ENCODE peak calls at places on chromosomes 5 and 9, in six cellular contexts. One of them, this sample, is unnamed.

GRCh38 chr5:20224046-20224445 is 236.0 kb upstream of the CDH18 start:
- DNase-seq in breast epithelium: no peak
- DNase-seq in uterus: no peak
- DNase-seq in fibroblast of lung: no peak
- DNase-seq in GM23248: no peak
- DNase-seq in psoas muscle: no peak
- DNase-seq in this sample: no peak

GRCh38 chr9:5518937-5519319 is 8.6 kb downstream of the PDCD1LG2 start:
- DNase-seq in GM23248: no peak
- DNase-seq in breast epithelium: no peak
- DNase-seq in uterus: no peak
- DNase-seq in fibroblast of lung: no peak
- DNase-seq in psoas muscle: no peak
- DNase-seq in this sample: no peak

GRCh38 chr5:105885266-105885665 is 1785.5 kb downstream of the EFNA5 start:
- DNase-seq in uterus: no peak
- DNase-seq in fibroblast of lung: no peak
- DNase-seq in GM23248: peak; percentile 24
- DNase-seq in psoas muscle: no peak
- DNase-seq in breast epithelium: no peak
- DNase-seq in this sample: no peak

GRCh38 chr5:62720036-62720441 is 141.4 kb downstream of the LRRC70 start:
- DNase-seq in fibroblast of lung: peak; percentile 2
- DNase-seq in GM23248: peak; percentile 55
- DNase-seq in psoas muscle: no peak
- DNase-seq in uterus: no peak
- DNase-seq in breast epithelium: no peak
- DNase-seq in this sample: no peak

GRCh38 chr9:89450213-89450612 is 47.7 kb downstream of the SEMA4D start:
- DNase-seq in breast epithelium: no peak
- DNase-seq in uterus: no peak
- DNase-seq in GM23248: no peak
- DNase-seq in fibroblast of lung: no peak
- DNase-seq in psoas muscle: no peak
- DNase-seq in this sample: no peak

GRCh38 chr9:106892632-106893031 is 29.7 kb downstream of the ZNF462 start:
- DNase-seq in uterus: peak; percentile 60
- DNase-seq in psoas muscle: peak; percentile 77
- DNase-seq in breast epithelium: peak; percentile 93
- DNase-seq in GM23248: peak; percentile 96
- DNase-seq in fibroblast of lung: peak; percentile 95
- DNase-seq in this sample: no peak

GRCh38 chr9:20209421-20210340 is 412.6 kb downstream of the MLLT3 start:
- DNase-seq in fibroblast of lung: no peak
- DNase-seq in uterus: no peak
- DNase-seq in psoas muscle: no peak
- DNase-seq in breast epithelium: no peak
- DNase-seq in GM23248: no peak
- DNase-seq in this sample: no peak

GRCh38 chr5:124102491-124102890 is 590.5 kb downstream of the CSNK1G3 start:
- DNase-seq in psoas muscle: no peak
- DNase-seq in GM23248: no peak
- DNase-seq in fibroblast of lung: peak; percentile 91
- DNase-seq in breast epithelium: no peak
- DNase-seq in uterus: no peak
- DNase-seq in this sample: no peak

GRCh38 chr9:6715755-6716643 is 41.8 kb upstream of the KDM4C start:
- DNase-seq in breast epithelium: peak; percentile 54
- DNase-seq in uterus: peak; percentile 18
- DNase-seq in psoas muscle: peak; percentile 60
- DNase-seq in GM23248: peak; percentile 46
- DNase-seq in fibroblast of lung: peak; percentile 28
- DNase-seq in this sample: peak; percentile 42

GRCh38 chr5:74064911-74065310 is 438.9 kb downstream of the ARHGEF28 start:
- DNase-seq in psoas muscle: no peak
- DNase-seq in fibroblast of lung: peak; percentile 13
- DNase-seq in uterus: no peak
- DNase-seq in breast epithelium: no peak
- DNase-seq in GM23248: peak; percentile 23
- DNase-seq in this sample: no peak

GRCh38 chr9:86668488-86668887 is 278.8 kb downstream of the GAS1 start:
- DNase-seq in GM23248: peak; percentile 61
- DNase-seq in psoas muscle: no peak
- DNase-seq in uterus: no peak
- DNase-seq in breast epithelium: no peak
- DNase-seq in fibroblast of lung: no peak
- DNase-seq in this sample: no peak

GRCh38 chr5:178965465-178966055 is 24.6 kb downstream of the ZNF454 start:
- DNase-seq in breast epithelium: no peak
- DNase-seq in psoas muscle: no peak
- DNase-seq in uterus: no peak
- DNase-seq in fibroblast of lung: no peak
- DNase-seq in GM23248: no peak
- DNase-seq in this sample: no peak
- H3K9me3 ChIP-seq in breast epithelium: peaks cover 94% of the 10 kb centered on the region
- H3K9me3 ChIP-seq in psoas muscle: peaks cover 80% of the 10 kb centered on the region
- H3K9me3 ChIP-seq in uterus: peaks cover 84% of the 10 kb centered on the region
- H3K9me3 ChIP-seq in fibroblast of lung: no peaks in the 10 kb centered on the region
- H3K9me3 ChIP-seq in GM23248: no peaks in the 10 kb centered on the region
- H3K9me3 ChIP-seq in this sample: peaks cover 27% of the 10 kb centered on the region

DNA sequence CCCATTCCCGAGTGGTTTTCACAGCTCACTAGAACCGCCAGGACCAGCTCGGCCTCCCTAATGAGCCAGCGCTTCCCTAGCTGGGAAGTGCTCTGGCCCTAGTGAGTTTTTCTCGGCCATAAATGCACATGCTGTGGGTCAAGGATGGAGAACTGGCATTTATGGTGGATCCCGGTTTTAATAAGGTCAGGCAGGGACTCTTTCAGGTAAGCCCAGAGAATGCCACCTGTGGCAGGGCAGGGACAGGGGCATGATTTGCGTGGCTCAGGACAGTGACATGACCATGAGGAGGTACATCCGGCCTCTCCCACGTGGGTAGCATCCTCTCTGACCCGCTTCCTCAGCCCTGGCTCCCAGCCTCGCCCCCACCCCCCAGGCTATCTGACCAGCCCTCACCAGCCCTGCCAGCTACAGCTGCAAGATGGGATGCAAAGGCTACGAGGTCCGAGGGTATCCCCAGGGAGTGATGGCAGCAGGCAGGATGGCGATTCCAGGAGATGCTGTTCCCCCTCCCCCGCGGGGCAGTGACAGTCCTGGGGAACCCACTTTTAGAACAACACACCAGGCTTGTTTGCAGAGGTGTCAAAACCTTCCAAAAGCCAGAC is 60.3 kb upstream of the ADAMTS2 start:
- DNase-seq in uterus: no peak
- DNase-seq in psoas muscle: no peak
- DNase-seq in breast epithelium: no peak
- DNase-seq in fibroblast of lung: no peak
- DNase-seq in GM23248: no peak
- DNase-seq in this sample: no peak
- H3K9me3 ChIP-seq in uterus: no peaks in the 10 kb centered on the region
- H3K9me3 ChIP-seq in psoas muscle: no peaks in the 10 kb centered on the region
- H3K9me3 ChIP-seq in breast epithelium: peaks cover 7% of the 10 kb centered on the region
- H3K9me3 ChIP-seq in fibroblast of lung: no peaks in the 10 kb centered on the region
- H3K9me3 ChIP-seq in GM23248: no peaks in the 10 kb centered on the region
- H3K9me3 ChIP-seq in this sample: peaks cover under 1% of the 10 kb centered on the region

DNA sequence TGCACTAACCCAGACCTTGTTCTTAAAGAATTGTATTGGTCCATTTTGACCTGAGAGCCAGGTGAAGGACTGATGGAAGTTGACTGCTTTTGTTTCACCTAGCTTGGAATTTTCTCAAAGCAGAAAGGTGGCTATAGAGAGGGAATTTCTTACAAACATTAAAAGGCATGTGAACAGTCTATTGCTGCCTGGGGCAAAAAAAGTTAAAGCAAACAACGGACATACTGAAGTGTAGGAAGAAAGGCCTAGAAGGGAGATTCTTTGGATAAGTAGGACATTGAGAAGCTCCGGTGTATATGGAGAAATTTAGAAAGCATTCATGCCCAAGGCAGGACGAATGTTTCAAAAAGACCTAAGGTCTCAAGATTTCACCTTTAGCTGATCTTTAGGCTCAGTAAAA is 11.7 kb downstream of the CATSPER3 start:
- DNase-seq in fibroblast of lung: no peak
- DNase-seq in GM23248: no peak
- DNase-seq in psoas muscle: no peak
- DNase-seq in breast epithelium: no peak
- DNase-seq in uterus: no peak
- DNase-seq in this sample: no peak
- H3K9me3 ChIP-seq in fibroblast of lung: no peaks in the 10 kb centered on the region
- H3K9me3 ChIP-seq in GM23248: no peaks in the 10 kb centered on the region
- H3K9me3 ChIP-seq in psoas muscle: peaks cover 37% of the 10 kb centered on the region
- H3K9me3 ChIP-seq in breast epithelium: peaks cover 47% of the 10 kb centered on the region
- H3K9me3 ChIP-seq in uterus: peaks cover 21% of the 10 kb centered on the region
- H3K9me3 ChIP-seq in this sample: peaks cover 4% of the 10 kb centered on the region

GRCh38 chr5:173028811-173029327 is 27.3 kb upstream of the CREBRF start:
- DNase-seq in GM23248: no peak
- DNase-seq in psoas muscle: no peak
- DNase-seq in fibroblast of lung: no peak
- DNase-seq in breast epithelium: no peak
- DNase-seq in uterus: no peak
- DNase-seq in this sample: no peak
- H3K9me3 ChIP-seq in GM23248: no peaks in the 10 kb centered on the region
- H3K9me3 ChIP-seq in psoas muscle: no peaks in the 10 kb centered on the region
- H3K9me3 ChIP-seq in fibroblast of lung: no peaks in the 10 kb centered on the region
- H3K9me3 ChIP-seq in breast epithelium: no peaks in the 10 kb centered on the region
- H3K9me3 ChIP-seq in uterus: no peaks in the 10 kb centered on the region
- H3K9me3 ChIP-seq in this sample: no peaks in the 10 kb centered on the region

This sample was measured in T-helper 17 cell.